ENCODE peak calls at places on chromosomes 4 and X, in eight cellular contexts. F, T, H, Q, D, E, G and W are unnamed samples.

GRCh38 chr4:173218411-173219125 is 50.0 kb downstream of the GALNT7 start:
- DNase-seq in F (peak), T (peak), H (no peak), Q (peak), D (no peak), E (no peak), G (peak), W (no peak)

GRCh38 chrX:119272882-119273806 is 37.1 kb downstream of the PGRMC1 start:
- DNase-seq in F (no peak), T (peak), H (peak), Q (no peak), D (no peak), E (peak), G (no peak), W (no peak)

GRCh38 chr4:36039031-36039430 is 205.3 kb downstream of the ARAP2 start:
- DNase-seq in F (no peak), T (peak), H (no peak), Q (no peak), D (no peak), E (peak), G (no peak), W (no peak)

GRCh38 chr4:47071863-47072441 is 40.6 kb downstream of the GABRB1 start:
- DNase-seq in F (peak), T (no peak), H (no peak), Q (no peak), D (no peak), E (no peak), G (peak), W (no peak)

GRCh38 chr4:2281575-2282343 is 19.9 kb upstream of the MXD4 start:
- DNase-seq in F (no peak), T (no peak), H (no peak), Q (no peak), D (peak), E (no peak), G (peak), W (no peak)

GRCh38 chr4:37715889-37716402 is 29.8 kb upstream of the RELL1 start:
- DNase-seq in F (peak), T (no peak), H (peak), Q (peak), D (no peak), E (peak), G (peak), W (no peak)

GRCh38 chr4:2685541-2685940 is 70.6 kb downstream of the TNIP2 start:
- DNase-seq in F (no peak), T (no peak), H (no peak), Q (no peak), D (no peak), E (no peak), G (no peak), W (no peak)

GRCh38 chr4:182560358-182560757 is 317.2 kb downstream of the TENM3 start:
- DNase-seq in F (no peak), T (peak), H (peak), Q (peak), D (no peak), E (no peak), G (no peak), W (peak)

GRCh38 chr4:48499551-48500066 is 9.6 kb downstream of the ZAR1 start:
- DNase-seq in F (no peak), T (no peak), H (no peak), Q (no peak), D (no peak), E (no peak), G (no peak), W (no peak)

GRCh38 chr4:151484396-151485102 is 75.6 kb downstream of the FHIP1A start:
- DNase-seq in F (peak), T (peak), H (no peak), Q (no peak), D (no peak), E (no peak), G (peak), W (no peak)

GRCh38 chrX:109704563-109704962 is 28.5 kb downstream of the ACSL4 start:
- DNase-seq in F (no peak), T (no peak), H (no peak), Q (no peak), D (no peak), E (no peak), G (no peak), W (no peak)

GRCh38 chr4:86895692-86896488 is 3.7 kb upstream of the C4orf36 start:
- DNase-seq in F (peak), T (peak), H (peak), Q (peak), D (no peak), E (no peak), G (peak), W (peak)

GRCh38 chr4:150108693-150109092 is 30.4 kb downstream of the DCLK2 start:
- DNase-seq in F (no peak), T (no peak), H (no peak), Q (no peak), D (no peak), E (no peak), G (no peak), W (no peak)

GRCh38 chr4:531721-532565 is 32.9 kb downstream of the PIGG start:
- DNase-seq in F (no peak), T (no peak), H (no peak), Q (no peak), D (no peak), E (no peak), G (no peak), W (no peak)

GRCh38 chrX:47802589-47802988 is 34.1 kb upstream of the ZNF81 start:
- DNase-seq in F (peak), T (no peak), H (no peak), Q (peak), D (no peak), E (no peak), G (peak), W (no peak)

GRCh38 chrX:107526141-107526540 is 76.7 kb downstream of the FRMPD3 start:
- DNase-seq in F (no peak), T (no peak), H (no peak), Q (no peak), D (no peak), E (no peak), G (no peak), W (no peak)

GRCh38 chr4:128379860-128380259 is 92.2 kb upstream of the PGRMC2 start:
- DNase-seq in F (no peak), T (peak), H (no peak), Q (peak), D (no peak), E (no peak), G (peak), W (no peak)

GRCh38 chrX:39477438-39478120 is 620.2 kb downstream of the BCOR start:
- DNase-seq in F (no peak), T (peak), H (peak), Q (no peak), D (no peak), E (peak), G (peak), W (no peak)

GRCh38 chr4:73870260-73870659 is 1.1 kb downstream of the CXCL1 start:
- DNase-seq in F (peak), T (no peak), H (no peak), Q (no peak), D (no peak), E (peak), G (no peak), W (no peak)

GRCh38 chr4:173934201-173934600 is 349.3 kb downstream of the FBXO8 start:
- DNase-seq in F (no peak), T (no peak), H (no peak), Q (no peak), D (no peak), E (no peak), G (peak), W (no peak)

GRCh38 chr4:3192827-3193226 is 56.1 kb upstream of the MSANTD1 start:
- DNase-seq in F (no peak), T (no peak), H (no peak), Q (no peak), D (no peak), E (no peak), G (no peak), W (no peak)

GRCh38 chr4:177907736-177908424 is 465.6 kb upstream of the AGA start:
- DNase-seq in F (no peak), T (no peak), H (no peak), Q (peak), D (no peak), E (no peak), G (no peak), W (no peak)

GRCh38 chrX:139204903-139205667 is 325.5 kb upstream of the F9 start:
- DNase-seq in F (peak), T (peak), H (peak), Q (peak), D (no peak), E (peak), G (peak), W (peak)

GRCh38 chr4:37723067-37723466 is 36.9 kb upstream of the RELL1 start:
- DNase-seq in F (no peak), T (no peak), H (no peak), Q (no peak), D (no peak), E (no peak), G (no peak), W (no peak)

GRCh38 chrX:103197721-103198306 is 17.1 kb upstream of the BEX4 start:
- DNase-seq in F (no peak), T (no peak), H (no peak), Q (peak), D (no peak), E (no peak), G (peak), W (no peak)

GRCh38 chrX:109312757-109313156 is 169.1 kb downstream of the GUCY2F start:
- DNase-seq in F (no peak), T (no peak), H (no peak), Q (no peak), D (no peak), E (no peak), G (no peak), W (no peak)

GRCh38 chr4:186137193-186137792 is 32.8 kb downstream of the FAM149A start:
- DNase-seq in F (no peak), T (no peak), H (no peak), Q (peak), D (no peak), E (no peak), G (peak), W (no peak)